ENCODE peak calls at places on chromosomes 1 and 21, in five cellular contexts. L, S, P, Q and T are unnamed samples.

GRCh38 chr1:41735587-41736290 is 183.0 kb downstream of the HIVEP3 start:
- DNase-seq in P (no peak), Q (peak; percentile 66), S (no peak), L (no peak), T (no peak)

GRCh38 chr1:57959727-57960300 is 536.0 kb upstream of the DAB1 start:
- DNase-seq in L (no peak), S (no peak), Q (no peak), P (no peak), T (no peak)

GRCh38 chr1:179805291-179806195 is 62.5 kb downstream of the FAM163A start:
- DNase-seq in S (no peak), Q (no peak), L (no peak), P (no peak), T (no peak)

GRCh38 chr1:213244664-213245091 is 193.6 kb downstream of the RPS6KC1 start:
- DNase-seq in S (no peak), Q (peak; percentile 67), P (no peak), L (peak; percentile 31), T (peak; percentile 18)

GRCh38 chr1:31315902-31316301 is 19.1 kb downstream of the ZCCHC17 start:
- DNase-seq in L (no peak), Q (no peak), S (no peak), P (no peak), T (no peak)

GRCh38 chr1:172484252-172484651 is 40.4 kb upstream of the PIGC start:
- DNase-seq in Q (no peak), S (no peak), L (no peak), P (no peak), T (no peak)

GRCh38 chr1:58626293-58626692 is 49.2 kb upstream of the TACSTD2 start:
- DNase-seq in L (no peak), S (no peak), Q (no peak), P (no peak), T (no peak)

GRCh38 chr1:213327318-213327667 is 276.3 kb downstream of the RPS6KC1 start:
- DNase-seq in Q (no peak), L (no peak), P (peak; percentile 78), S (no peak), T (no peak)

GRCh38 chr1:172252925-172253324 is 167.6 kb upstream of the C1orf105 start:
- DNase-seq in L (no peak), P (no peak), Q (no peak), S (no peak), T (no peak)

GRCh38 chr1:8740034-8740449 is 77.4 kb downstream of the RERE start:
- DNase-seq in L (no peak), P (no peak), S (no peak), Q (no peak), T (no peak)

GRCh38 chr1:203629509-203630082 is 3.0 kb downstream of the ATP2B4 start:
- DNase-seq in S (peak; percentile 79), P (peak; percentile 50), L (peak; percentile 34), Q (peak; percentile 79), T (no peak)

GRCh38 chr1:12738934-12739333 is 7.1 kb upstream of the CFAP107 start:
- DNase-seq in L (no peak), S (no peak), Q (no peak), P (no peak), T (no peak)

GRCh38 chr1:20302093-20302471 is 11.4 kb downstream of the VWA5B1 start:
- DNase-seq in P (no peak), L (no peak), S (no peak), Q (no peak), T (no peak)

GRCh38 chr1:14606632-14607031 is 8.1 kb downstream of the KAZN start:
- DNase-seq in P (no peak), L (no peak), Q (peak; percentile 32), S (no peak), T (no peak)
- TF ChIP-seq CTCF in P (no peak), L (peak; percentile 6), Q (peak; percentile 12), S (no peak), T (peak; percentile 15)

DNA sequence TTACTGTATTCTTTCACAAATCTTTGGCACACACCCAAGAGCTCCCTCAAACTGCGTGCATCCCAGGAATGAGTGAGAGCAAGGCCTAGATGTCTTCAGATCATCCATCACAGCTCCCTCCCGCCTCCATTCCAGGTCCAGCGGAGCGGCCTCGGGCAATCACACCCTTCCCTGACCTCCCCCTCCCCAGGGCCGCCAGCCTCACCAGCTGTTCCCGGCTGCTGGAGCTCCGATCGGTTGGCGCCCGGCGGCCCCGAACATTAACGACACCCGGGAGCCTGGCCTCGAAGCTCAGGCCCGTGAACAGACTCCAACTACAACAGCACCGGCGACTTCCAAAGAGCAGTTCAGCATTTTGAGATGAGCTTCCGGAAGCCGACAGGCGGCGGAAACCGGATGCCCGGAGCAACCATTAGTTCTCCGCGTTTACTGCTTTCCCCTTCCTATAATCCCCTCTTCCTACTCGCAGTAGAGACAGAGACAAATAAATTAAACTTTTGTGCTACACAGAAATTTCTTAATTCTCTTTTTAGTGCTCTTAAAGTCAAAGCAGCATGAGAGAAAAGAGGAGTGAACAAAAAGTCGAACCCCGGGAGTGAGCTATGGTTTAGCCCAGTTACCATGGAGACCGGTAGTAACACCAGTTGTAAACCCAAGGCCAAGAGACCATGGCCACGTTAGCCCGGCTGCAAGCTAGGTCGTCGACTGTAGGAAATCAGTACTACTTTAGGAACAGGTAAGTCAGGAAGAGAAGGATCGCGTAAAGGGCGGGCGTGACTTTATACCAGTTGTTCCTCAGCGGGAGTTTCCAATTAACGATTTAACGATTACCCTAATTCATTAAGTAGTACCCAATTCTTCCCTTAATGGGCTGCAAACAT is at the start of the genes GPATCH2 and SPATA17:
- DNase-seq in P (peak; percentile 78), Q (peak; percentile 89), L (peak; percentile 83), S (peak; percentile 83), T (peak; percentile 81)
- TF ChIP-seq CTCF in P (peak; percentile 15), Q (peak; percentile 25), L (no peak), S (no peak), T (no peak)

DNA sequence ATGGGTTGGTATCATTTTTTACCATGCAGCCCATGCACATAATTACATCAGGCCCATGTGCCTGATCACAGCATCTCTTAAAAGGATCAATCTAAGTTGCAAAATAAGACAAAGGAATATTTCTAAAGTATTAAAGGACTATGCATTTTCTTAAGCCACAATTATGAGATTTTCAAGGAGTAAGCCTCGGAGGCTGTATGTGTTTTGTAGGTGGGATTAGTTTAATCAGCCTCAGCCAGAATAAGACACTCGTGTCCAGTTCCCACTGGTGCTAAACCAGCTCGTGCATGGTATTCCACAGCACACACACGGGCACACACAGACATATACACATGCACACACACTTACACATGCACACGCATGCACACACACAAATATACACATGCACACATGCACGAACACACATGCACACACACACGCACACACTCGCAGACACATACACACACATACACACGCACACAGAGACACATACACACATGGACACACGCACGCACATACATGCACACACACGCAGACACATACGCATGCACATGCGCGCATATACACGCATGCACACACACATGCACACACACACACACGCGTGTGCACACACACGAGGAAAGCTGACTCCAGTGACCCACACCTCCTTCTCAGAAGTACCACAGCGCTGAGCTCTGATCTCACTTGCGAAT is 16.4 kb upstream of the PDE9A start:
- DNase-seq in L (no peak), Q (no peak), S (no peak), P (no peak), T (no peak)
- TF ChIP-seq CTCF in L (no peak), Q (no peak), S (no peak), P (no peak), T (no peak)

DNA sequence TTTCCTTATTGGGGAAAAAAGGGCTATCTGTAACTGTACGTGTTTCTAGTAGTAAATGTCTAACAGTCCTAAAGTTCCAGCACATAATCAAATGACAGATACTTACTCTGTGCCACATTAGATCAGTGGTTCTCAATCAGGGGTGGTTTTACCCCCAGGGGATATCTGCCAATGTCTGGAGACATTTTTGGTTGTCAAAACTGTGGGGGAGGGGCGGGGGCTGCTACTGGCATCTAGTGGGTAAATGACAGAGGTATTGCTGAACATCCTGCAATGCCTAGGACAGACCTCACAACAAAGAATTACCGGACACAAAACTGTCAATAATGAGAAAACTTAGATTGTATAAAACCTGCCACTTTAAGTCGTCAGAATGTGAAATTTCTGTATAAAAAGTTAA is 33.4 kb upstream of the PTPRC start:
- DNase-seq in S (no peak), P (no peak), L (no peak), Q (no peak), T (no peak)
- TF ChIP-seq CTCF in S (no peak), P (no peak), L (no peak), Q (no peak), T (no peak)

GRCh38 chr1:27097484-27097917 is 57.4 kb downstream of the SLC9A1 start:
- DNase-seq in Q (peak; percentile 75), S (peak; percentile 87), P (peak; percentile 86), L (peak; percentile 83), T (peak; percentile 84)
- TF ChIP-seq CTCF in Q (peak; percentile 95), S (peak; percentile 86), P (peak; percentile 98), L (peak; percentile 75), T (peak; percentile 94)

GRCh38 chr1:185785586-185785985 is 51.4 kb downstream of the HMCN1 start:
- DNase-seq in S (no peak), Q (no peak), L (no peak), P (no peak), T (no peak)
- TF ChIP-seq CTCF in S (no peak), Q (no peak), L (no peak), P (no peak), T (no peak)

GRCh38 chr1:87473203-87473661 is 144.6 kb downstream of the LMO4 start:
- DNase-seq in L (no peak), P (no peak), S (no peak), Q (no peak), T (no peak)

GRCh38 chr1:87474098-87474497 is 145.4 kb downstream of the LMO4 start:
- DNase-seq in S (no peak), L (no peak), P (no peak), Q (no peak), T (no peak)

GRCh38 chr1:87472716-87473115 is 144.0 kb downstream of the LMO4 start:
- DNase-seq in P (no peak), L (no peak), S (no peak), Q (no peak), T (no peak)

GRCh38 chr1:87478231-87478630 is 149.6 kb downstream of the LMO4 start:
- DNase-seq in P (no peak), L (no peak), Q (peak; percentile 41), S (no peak), T (no peak)
- TF ChIP-seq CTCF in P (no peak), L (no peak), Q (peak; percentile 19), S (no peak), T (no peak)